ENCODE peak calls at places on chromosomes 6 and 20, in six cellular contexts. P, T, V, M, U and R are unnamed samples.

GRCh38 chr6:5851261-5851757 is 155.4 kb downstream of the NRN1 start:
- DNase-seq in P (peak), T (peak), V (no peak), M (no peak), U (peak), R (peak)

GRCh38 chr6:139361211-139361610 is 13.2 kb downstream of the CITED2 start:
- DNase-seq in P (no peak), T (no peak), V (no peak), M (no peak), U (no peak), R (no peak)

GRCh38 chr6:92892626-92893025 is 526.7 kb downstream of the EPHA7 start:
- DNase-seq in P (no peak), T (no peak), V (no peak), M (no peak), U (no peak), R (no peak)

GRCh38 chr6:24403501-24403824 is 727 bp downstream of the MRS2 start:
- DNase-seq in P (no peak), T (no peak), V (no peak), M (no peak), U (no peak), R (no peak)

GRCh38 chr6:133921249-133921859 is 31.7 kb upstream of the TBPL1 start:
- DNase-seq in P (peak), T (peak), V (no peak), M (peak), U (peak), R (peak)

GRCh38 chr6:81864124-81864523 is 111.6 kb upstream of the TENT5A start:
- DNase-seq in P (no peak), T (no peak), V (no peak), M (no peak), U (no peak), R (no peak)

GRCh38 chr6:43773050-43773956 is 3.3 kb downstream of the VEGFA start:
- DNase-seq in P (peak), T (peak), V (no peak), M (peak), U (peak), R (peak)

GRCh38 chr6:103675807-103676406 is 1183.8 kb downstream of the HACE1 start:
- DNase-seq in P (peak), T (peak), V (no peak), M (no peak), U (no peak), R (no peak)

GRCh38 chr6:113894712-113895674 is 37.8 kb downstream of the MARCKS start:
- DNase-seq in P (no peak), T (peak), V (no peak), M (no peak), U (no peak), R (peak)

GRCh38 chr20:18740726-18741125 is 72.9 kb upstream of the SCP2D1 start:
- DNase-seq in P (no peak), T (no peak), V (no peak), M (no peak), U (no peak), R (no peak)

GRCh38 chr20:46056970-46057855 is 28.2 kb downstream of the SLC12A5 start:
- DNase-seq in P (peak), T (peak), V (no peak), M (peak), U (peak), R (peak)

GRCh38 chr20:46010491-46011405 is 2.0 kb downstream of the MMP9 start:
- DNase-seq in P (no peak), T (no peak), V (no peak), M (no peak), U (no peak), R (no peak)

GRCh38 chr6:2843138-2843740 is 1.6 kb upstream of the SERPINB1 start:
- DNase-seq in P (peak), T (no peak), V (no peak), M (no peak), U (no peak), R (peak)

GRCh38 chr6:35248300-35248699 is 11.2 kb upstream of the ZNF76 start:
- DNase-seq in P (no peak), T (peak), V (no peak), M (no peak), U (no peak), R (no peak)

GRCh38 chr20:25389381-25389857 is 1.2 kb downstream of the ABHD12 start:
- DNase-seq in P (no peak), T (peak), V (no peak), M (no peak), U (no peak), R (peak)

GRCh38 chr20:64244870-64245603 is 10.5 kb upstream of the PCMTD2 start:
- DNase-seq in P (no peak), T (no peak), V (no peak), M (peak), U (no peak), R (no peak)

GRCh38 chr6:1702580-1703051 is 92.9 kb downstream of the FOXC1 start:
- DNase-seq in P (no peak), T (peak), V (no peak), M (no peak), U (no peak), R (peak)

GRCh38 chr20:31835977-31836852 is 9.2 kb downstream of the FOXS1 start:
- DNase-seq in P (peak), T (peak), V (peak), M (peak), U (peak), R (peak)

GRCh38 chr20:46998497-46999190 is 104.0 kb downstream of the EYA2 start:
- DNase-seq in P (peak), T (no peak), V (no peak), M (no peak), U (no peak), R (no peak)

GRCh38 chr6:104527761-104528415 is 331.8 kb downstream of the HACE1 start:
- DNase-seq in P (no peak), T (peak), V (no peak), M (peak), U (no peak), R (peak)

GRCh38 chr20:50577175-50578018 is 67.2 kb downstream of the PTPN1 start:
- DNase-seq in P (peak), T (no peak), V (no peak), M (no peak), U (peak), R (no peak)

GRCh38 chr6:134007077-134007476 is 45.3 kb downstream of the SLC2A12 start:
- DNase-seq in P (peak), T (no peak), V (no peak), M (no peak), U (no peak), R (no peak)

GRCh38 chr20:61520761-61521460 is 268.9 kb downstream of the CDH4 start:
- DNase-seq in P (no peak), T (peak), V (no peak), M (no peak), U (no peak), R (peak)

GRCh38 chr6:27239258-27239657 is 8.2 kb upstream of the PRSS16 start:
- DNase-seq in P (no peak), T (no peak), V (no peak), M (no peak), U (no peak), R (no peak)

GRCh38 chr6:27234576-27234975 is 12.9 kb upstream of the PRSS16 start:
- DNase-seq in P (no peak), T (no peak), V (no peak), M (no peak), U (no peak), R (no peak)

GRCh38 chr6:27241443-27241842 is 6.1 kb upstream of the PRSS16 start:
- DNase-seq in P (no peak), T (no peak), V (no peak), M (no peak), U (no peak), R (no peak)

GRCh38 chr6:27237089-27237723 is 10.3 kb upstream of the PRSS16 start:
- DNase-seq in P (no peak), T (peak), V (no peak), M (no peak), U (no peak), R (peak)

GRCh38 chr6:27238010-27238983 is 9.2 kb upstream of the PRSS16 start:
- DNase-seq in P (no peak), T (no peak), V (no peak), M (no peak), U (no peak), R (no peak)
- TF ChIP-seq CTCF in P (no peak), T (no peak), V (no peak), M (no peak), U (no peak), R (no peak)

GRCh38 chr6:7726416-7727149 is 684 bp downstream of the BMP6 start:
- DNase-seq in P (peak), T (no peak), V (no peak), M (no peak), U (peak), R (no peak)
- H3K4me3 ChIP-seq in P (peak), T (peak), V (peak), M (peak), U (peak), R (peak)

DNA sequence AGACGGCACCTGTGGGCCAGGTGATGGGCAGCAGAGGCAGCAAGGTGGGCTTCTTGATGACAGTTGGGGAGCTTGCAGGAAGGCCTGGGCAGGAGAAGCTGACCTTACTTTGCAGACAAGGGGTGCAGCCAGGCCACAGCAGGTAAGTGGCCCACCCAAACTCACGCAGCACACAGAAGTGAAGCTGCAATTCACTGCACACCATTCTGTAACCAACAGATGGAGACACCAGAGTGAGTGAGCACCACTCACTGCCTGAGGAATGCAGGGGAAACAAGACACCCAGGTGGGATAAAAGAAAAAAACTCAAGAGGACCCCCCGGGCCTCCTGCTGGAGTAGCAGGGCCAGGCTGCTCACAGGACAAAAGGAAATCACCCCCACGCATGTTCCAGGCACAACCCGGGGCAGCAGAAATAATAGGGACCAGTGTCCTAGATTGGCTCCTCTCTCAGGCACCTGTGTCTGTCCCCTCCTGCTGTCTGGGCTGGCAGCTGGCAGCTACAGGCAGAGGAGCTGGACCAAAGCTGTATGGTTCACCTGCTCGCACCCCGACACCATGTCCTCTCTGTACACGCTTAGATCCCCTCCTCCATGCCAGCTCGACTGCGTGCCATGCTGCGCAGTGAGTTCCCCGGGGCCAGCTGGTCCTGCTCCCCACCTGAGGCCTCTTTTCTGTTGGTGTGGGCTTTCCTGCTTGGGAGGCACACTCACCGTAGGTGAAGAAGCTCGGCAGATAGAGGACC is 4.9 kb downstream of the MTCH1 start:
- DNase-seq in P (no peak), T (no peak), V (no peak), M (no peak), U (no peak), R (no peak)
- TF ChIP-seq CTCF in P (peak), T (no peak), V (peak), M (no peak), U (peak), R (peak)

DNA sequence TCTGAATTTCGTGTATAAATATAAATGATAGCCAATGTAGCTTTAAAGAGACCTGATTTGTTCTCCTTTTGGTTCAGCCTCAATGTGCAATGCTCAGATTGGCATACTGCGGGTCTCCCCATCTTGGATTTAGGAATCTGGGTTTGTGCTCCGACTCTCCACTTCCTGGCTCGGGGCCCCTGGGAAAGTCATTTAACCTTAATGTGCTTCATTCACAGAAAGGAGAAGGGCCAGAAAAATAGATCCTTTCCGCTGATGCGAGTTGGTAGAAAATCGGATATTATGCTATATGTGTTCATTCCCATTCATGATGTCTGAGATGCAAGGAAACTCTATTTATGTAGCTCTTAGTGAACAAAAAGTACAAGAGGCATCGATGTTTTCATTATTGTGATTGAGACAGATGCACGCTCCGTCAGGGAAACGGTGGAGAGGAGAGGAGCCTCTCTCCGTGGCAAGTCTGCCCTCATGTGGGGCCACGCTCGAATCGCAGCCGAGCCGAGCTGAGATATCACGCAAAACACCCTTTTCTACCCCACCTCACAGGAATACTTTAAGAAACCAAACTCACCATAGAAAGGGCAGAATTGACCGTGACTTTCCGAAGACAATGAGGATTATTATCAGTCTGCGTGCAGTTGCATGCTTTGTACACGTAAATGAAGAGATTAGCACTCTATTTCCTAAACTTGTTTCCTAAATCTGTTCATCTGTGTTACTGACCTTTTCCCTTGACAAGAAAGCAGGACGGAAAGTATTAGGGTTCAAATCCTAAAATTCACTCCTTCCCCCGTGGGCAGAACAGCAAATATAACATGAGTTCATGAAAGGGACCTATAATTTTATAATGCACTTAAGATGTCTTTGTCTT is 136.6 kb downstream of the COL9A1 start:
- DNase-seq in P (peak), T (peak), V (no peak), M (no peak), U (peak), R (peak)
- H3K4me3 ChIP-seq in P (no peak), T (no peak), V (no peak), M (no peak), U (peak), R (no peak)

GRCh38 chr6:73652637-73653570 is 888 bp downstream of the SLC17A5 start:
- DNase-seq in P (peak), T (peak), V (peak), M (peak), U (peak), R (peak)
- TF ChIP-seq CTCF in P (peak), T (peak), V (peak), M (peak), U (peak), R (peak)

GRCh38 chr6:79546186-79546585 is 9.0 kb upstream of the LCA5 start:
- DNase-seq in P (no peak), T (peak), V (no peak), M (peak), U (no peak), R (peak)
- H3K4me3 ChIP-seq in P (no peak), T (no peak), V (no peak), M (no peak), U (no peak), R (no peak)

GRCh38 chr20:5126512-5127203 is at the start of gene CDS2:
- DNase-seq in P (peak), T (peak), V (peak), M (peak), U (peak), R (peak)
- TF ChIP-seq CTCF in P (peak), T (peak), V (peak), M (peak), U (peak), R (peak)

GRCh38 chr20:14992071-14992654 is 654.8 kb upstream of the FLRT3 start:
- DNase-seq in P (no peak), T (peak), V (no peak), M (no peak), U (no peak), R (peak)
- H3K4me3 ChIP-seq in P (no peak), T (no peak), V (no peak), M (no peak), U (no peak), R (no peak)

GRCh38 chr20:44701116-44701865 is 13.9 kb upstream of the CCN5 start:
- DNase-seq in P (no peak), T (peak), V (no peak), M (no peak), U (no peak), R (peak)
- TF ChIP-seq CTCF in P (no peak), T (no peak), V (no peak), M (no peak), U (no peak), R (no peak)

DNA sequence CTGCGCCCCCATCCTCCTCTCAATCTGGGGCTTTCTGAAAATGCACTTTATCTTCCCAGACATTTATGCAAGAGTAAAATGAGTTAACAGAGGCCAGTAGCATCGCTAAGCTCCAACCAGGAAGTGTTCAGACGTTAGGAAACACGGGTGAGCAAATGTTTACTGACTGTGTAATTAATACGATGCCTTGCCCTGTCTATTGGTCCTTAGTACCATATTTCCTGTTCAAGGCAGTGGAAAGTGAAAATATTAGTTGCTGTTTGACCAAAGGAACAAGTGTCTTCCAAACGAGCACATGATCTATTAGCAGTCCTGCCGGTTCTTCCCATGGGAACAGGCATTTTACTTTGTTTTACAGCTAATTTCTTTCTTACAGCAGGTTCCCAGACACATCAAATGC is 311.1 kb upstream of the JAG1 start:
- DNase-seq in P (no peak), T (no peak), V (no peak), M (no peak), U (no peak), R (no peak)
- H3K4me3 ChIP-seq in P (no peak), T (no peak), V (no peak), M (no peak), U (no peak), R (no peak)